ENCODE peak calls at places on chromosomes 1 and 21, in five cellular contexts. D, X, A, R and C are unnamed samples. For H3K4me1, the result is how much of the 10 kb centered on the place peaks cover.

GRCh38 chr1:161706483-161707347 is at the start of gene FCRLA:
- DNase-seq in A (peak), X (no peak), R (peak), D (no peak), C (peak)

GRCh38 chr1:51535006-51535592 is 16.0 kb upstream of the EPS15 start:
- DNase-seq in X (peak), D (peak), R (peak), A (peak), C (peak)

GRCh38 chr1:25579241-25579946 is 36.0 kb downstream of the LDLRAP1 start:
- DNase-seq in X (no peak), R (no peak), D (no peak), A (no peak), C (no peak)

GRCh38 chr1:3156936-3157335 is 87.9 kb downstream of the PRDM16 start:
- DNase-seq in D (no peak), R (no peak), X (no peak), A (no peak), C (no peak)

GRCh38 chr1:41497056-41497440 is 12.6 kb upstream of the EDN2 start:
- DNase-seq in X (no peak), R (no peak), D (no peak), A (no peak), C (no peak)

GRCh38 chr1:156504062-156504813 is 3.7 kb upstream of the MEF2D start:
- DNase-seq in X (no peak), R (peak), A (peak), D (no peak), C (peak)

GRCh38 chr1:105416246-105416645 is 1640.2 kb upstream of the PRMT6 start:
- DNase-seq in A (no peak), D (no peak), R (no peak), X (no peak), C (no peak)

GRCh38 chr1:214471458-214471857 is 79.9 kb downstream of the PTPN14 start:
- DNase-seq in X (no peak), R (no peak), D (no peak), A (no peak), C (peak)

GRCh38 chr21:33007747-33008146 is 18.0 kb upstream of the OLIG2 start:
- DNase-seq in R (no peak), D (no peak), A (peak), X (no peak), C (no peak)

GRCh38 chr1:26799479-26800133 is 11.9 kb downstream of the PIGV start:
- DNase-seq in R (peak), D (no peak), A (peak), X (peak), C (peak)

GRCh38 chr1:36920371-36920770 is 113.9 kb downstream of the GRIK3 start:
- DNase-seq in A (no peak), R (no peak), X (no peak), D (no peak), C (no peak)
- H3K9ac ChIP-seq in A (no peak), R (no peak), X (no peak), D (no peak), C (no peak)

GRCh38 chr1:148353461-148354283 is 129.4 kb downstream of the PPIAL4G start:
- DNase-seq in D (peak), R (peak), A (no peak), X (peak), C (peak)
- H2AFZ ChIP-seq in D (peak), R (no peak), A (no peak), X (no peak), C (no peak)

GRCh38 chr21:45076245-45076661 is 1.9 kb downstream of the ADARB1 start:
- DNase-seq in A (no peak), X (no peak), R (peak), D (peak), C (peak)
- H3K4me1 ChIP-seq in A (under half), X (under half), R (under half), D (under half), C (under half)

GRCh38 chr1:39089811-39090519 is 63.8 kb downstream of the NDUFS5 start:
- DNase-seq in X (no peak), R (no peak), D (peak), A (no peak), C (peak)
- H3K9ac ChIP-seq in X (no peak), R (no peak), D (no peak), A (no peak), C (peak)

DNA sequence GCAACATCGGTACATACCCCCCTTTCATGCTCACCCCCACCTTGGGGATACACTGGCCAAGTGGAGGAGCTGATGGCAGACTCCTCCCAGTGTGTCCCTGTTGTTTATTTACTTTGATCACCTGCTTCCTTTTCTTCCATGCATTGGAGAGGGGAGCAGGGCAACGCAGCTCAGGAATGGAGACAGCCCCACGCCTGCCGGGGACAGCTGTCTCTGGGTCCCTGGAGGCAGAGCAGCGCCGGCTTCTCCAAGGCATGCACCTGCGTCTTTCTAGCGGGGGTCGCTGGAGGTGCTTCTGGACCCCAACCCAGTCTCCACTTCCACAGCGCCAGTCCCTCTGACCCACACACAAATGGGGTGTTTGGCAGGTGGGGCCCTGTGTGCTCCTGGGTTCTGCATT is 4.2 kb downstream of the AJAP1 start:
- DNase-seq in R (no peak), D (peak), A (no peak), X (no peak), C (no peak)
- H2AFZ ChIP-seq in R (no peak), D (no peak), A (no peak), X (no peak), C (no peak)

DNA sequence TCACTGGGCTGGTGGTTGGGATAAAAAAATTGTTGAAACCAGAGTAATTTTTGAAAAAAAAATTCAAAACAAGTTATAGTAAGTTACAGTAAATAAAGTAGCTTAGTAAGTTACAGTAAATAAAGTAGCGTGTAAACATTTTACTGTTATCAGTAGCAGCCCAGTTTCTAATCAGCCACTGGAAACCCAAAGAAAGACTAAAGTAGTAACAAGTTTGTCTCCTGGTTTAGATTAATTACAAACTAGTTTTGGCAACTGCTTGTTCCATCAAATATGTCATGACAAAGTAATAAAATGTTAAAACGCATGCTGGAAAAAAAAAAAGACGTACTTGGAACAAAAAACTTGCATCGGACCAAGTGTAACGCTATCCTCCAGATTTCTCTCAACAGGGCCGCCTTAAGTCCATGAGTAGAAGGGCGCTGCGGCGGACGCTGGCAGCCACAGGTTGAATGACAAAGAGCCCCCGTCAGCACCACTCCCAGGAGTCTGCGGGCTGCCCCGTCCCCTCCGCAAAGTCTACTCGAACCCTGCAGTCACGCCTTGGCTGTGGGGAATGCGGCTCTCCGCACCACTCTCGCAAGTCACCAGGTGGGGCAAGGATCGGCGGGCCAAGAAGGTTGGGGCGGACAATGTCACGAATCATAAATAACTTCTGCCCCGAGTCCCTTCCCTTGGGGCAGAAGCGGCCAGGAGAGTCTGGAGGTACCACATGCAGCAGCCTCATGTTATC is 885 bp downstream of the SLC16A1 start:
- DNase-seq in A (peak), R (peak), X (peak), D (peak), C (peak)
- H3K4me1 ChIP-seq in A (under half), R (under half), X (under half), D (under half), C (under half)

GRCh38 chr1:116911166-116911553 is 1.4 kb downstream of the PTGFRN start:
- DNase-seq in R (no peak), D (peak), X (no peak), A (no peak), C (no peak)
- H3K9ac ChIP-seq in R (no peak), D (no peak), X (peak), A (peak), C (peak)